ENCODE peak calls at places on chromosome 3, in four cellular contexts. L is activated naive CD4-positive, alpha-beta T cell treated with anti-CD3 and anti-CD28 coated beads, Interleukin-2, amount 50 U/mL, for 72 hours; N is A172; B is GM20000. K is an unnamed sample.
A peak's percentile ranks its signal among the peaks of the same experiment; 100 is the strongest.

GRCh38 chr3:81245043-81245442 is 516.4 kb downstream of the GBE1 start:
- DNase-seq in L (no peak), B (no peak), N (no peak), K (peak; percentile 30)

GRCh38 chr3:8424281-8424680 is 77.3 kb upstream of the LMCD1 start:
- DNase-seq in N (no peak), L (no peak), B (no peak), K (no peak)

GRCh38 chr3:31275038-31275562 is 257.6 kb upstream of the STT3B start:
- DNase-seq in N (peak; percentile 29), L (no peak), B (no peak), K (peak; percentile 85)

GRCh38 chr3:50322386-50323091 is at the start of gene HYAL2:
- DNase-seq in N (no peak), B (no peak), L (no peak), K (no peak)

GRCh38 chr3:101611023-101611422 is 37.0 kb downstream of the PCNP start:
- DNase-seq in N (no peak), B (no peak), L (no peak), K (no peak)

GRCh38 chr3:4029135-4029534 is 229.9 kb downstream of the LRRN1 start:
- DNase-seq in L (no peak), B (no peak), N (no peak), K (no peak)

GRCh38 chr3:169304716-169305115 is 358.8 kb downstream of the MECOM start:
- DNase-seq in N (no peak), L (no peak), B (no peak), K (no peak)

GRCh38 chr3:131174752-131175151 is 148.1 kb downstream of the NEK11 start:
- DNase-seq in B (peak; percentile 15), L (no peak), N (peak; percentile 3), K (peak; percentile 27)

GRCh38 chr3:63141-63845 is 133.3 kb upstream of the CHL1 start:
- DNase-seq in N (no peak), B (no peak), L (no peak), K (peak; percentile 13)

GRCh38 chr3:144361002-144361401 is 389.4 kb downstream of the DIPK2A start:
- DNase-seq in N (no peak), B (no peak), L (no peak), K (no peak)